ENCODE peak calls at places on chromosomes 2 and 18, in seven cellular contexts. One of them, this sample, is unnamed.

GRCh38 chr2:125167820-125168219 is 1142.7 kb downstream of the CNTNAP5 start:
- DNase-seq in body of pancreas: no peak
- DNase-seq in fibroblast of mammary gland: peak; percentile 82
- DNase-seq in SK-N-SH: no peak
- DNase-seq in AG04450: peak; percentile 23
- DNase-seq in IMR-90: peak; percentile 69
- DNase-seq in coronary artery: no peak
- DNase-seq in this sample: peak; percentile 82

GRCh38 chr2:26530696-26531095 is 52.8 kb upstream of the OTOF start:
- DNase-seq in body of pancreas: no peak
- DNase-seq in fibroblast of mammary gland: peak; percentile 63
- DNase-seq in SK-N-SH: no peak
- DNase-seq in AG04450: no peak
- DNase-seq in IMR-90: peak; percentile 12
- DNase-seq in coronary artery: no peak
- DNase-seq in this sample: peak; percentile 44

GRCh38 chr2:181197140-181197760 is 216.8 kb downstream of the UBE2E3 start:
- DNase-seq in body of pancreas: no peak
- DNase-seq in fibroblast of mammary gland: no peak
- DNase-seq in SK-N-SH: no peak
- DNase-seq in AG04450: peak; percentile 16
- DNase-seq in IMR-90: no peak
- DNase-seq in coronary artery: no peak
- DNase-seq in this sample: no peak

GRCh38 chr2:8753609-8754008 is 71.8 kb downstream of the ID2 start:
- DNase-seq in body of pancreas: no peak
- DNase-seq in fibroblast of mammary gland: no peak
- DNase-seq in SK-N-SH: no peak
- DNase-seq in AG04450: no peak
- DNase-seq in IMR-90: no peak
- DNase-seq in coronary artery: no peak
- DNase-seq in this sample: no peak

GRCh38 chr2:176138526-176139169 is 9.1 kb downstream of the HOXD8 start:
- DNase-seq in body of pancreas: no peak
- DNase-seq in fibroblast of mammary gland: peak; percentile 66
- DNase-seq in SK-N-SH: no peak
- DNase-seq in AG04450: no peak
- DNase-seq in IMR-90: no peak
- DNase-seq in coronary artery: no peak
- DNase-seq in this sample: no peak

GRCh38 chr2:26033270-26033768 is 565 bp upstream of the RAB10 start:
- DNase-seq in body of pancreas: peak; percentile 76
- DNase-seq in fibroblast of mammary gland: peak; percentile 79
- DNase-seq in SK-N-SH: no peak
- DNase-seq in AG04450: peak; percentile 55
- DNase-seq in IMR-90: peak; percentile 71
- DNase-seq in coronary artery: no peak
- DNase-seq in this sample: peak; percentile 88

GRCh38 chr2:84302513-84303412 is 156.3 kb downstream of the SUCLG1 start:
- DNase-seq in body of pancreas: peak; percentile 50
- DNase-seq in fibroblast of mammary gland: peak; percentile 40
- DNase-seq in SK-N-SH: peak; percentile 64
- DNase-seq in AG04450: no peak
- DNase-seq in IMR-90: peak; percentile 43
- DNase-seq in coronary artery: no peak
- DNase-seq in this sample: peak; percentile 37

GRCh38 chr2:220000080-220000479 is 372.6 kb downstream of the SLC4A3 start:
- DNase-seq in body of pancreas: no peak
- DNase-seq in fibroblast of mammary gland: no peak
- DNase-seq in SK-N-SH: no peak
- DNase-seq in AG04450: no peak
- DNase-seq in IMR-90: peak; percentile 23
- DNase-seq in coronary artery: no peak
- DNase-seq in this sample: no peak

GRCh38 chr2:88880441-88880953 is 189.0 kb downstream of the RPIA start:
- DNase-seq in body of pancreas: peak; percentile 48
- DNase-seq in fibroblast of mammary gland: peak; percentile 57
- DNase-seq in SK-N-SH: peak; percentile 30
- DNase-seq in AG04450: no peak
- DNase-seq in IMR-90: peak; percentile 39
- DNase-seq in coronary artery: no peak
- DNase-seq in this sample: peak; percentile 47

DNA sequence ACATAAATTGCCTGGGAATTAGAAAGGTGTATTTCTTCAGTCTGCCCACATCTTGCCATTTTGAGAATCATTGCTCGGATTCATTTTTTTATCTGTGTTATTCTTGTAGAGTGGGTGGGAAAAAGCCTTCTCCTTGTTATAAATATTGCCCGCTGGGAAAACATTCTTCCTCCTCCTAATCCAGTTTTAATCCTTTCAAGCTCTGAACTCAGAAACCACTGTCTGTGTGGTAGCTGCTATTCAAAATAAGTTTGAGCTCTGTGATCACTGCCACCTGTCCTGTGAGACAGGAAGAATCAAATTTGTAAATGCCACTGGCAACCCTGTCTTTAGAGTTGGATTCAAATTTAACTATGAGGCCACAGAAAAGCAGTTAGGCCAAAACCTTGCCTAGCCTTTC is 1875.2 kb upstream of the PIK3C3 start:
- DNase-seq in body of pancreas: no peak
- DNase-seq in fibroblast of mammary gland: no peak
- DNase-seq in SK-N-SH: no peak
- DNase-seq in AG04450: no peak
- DNase-seq in IMR-90: no peak
- DNase-seq in coronary artery: no peak
- DNase-seq in this sample: no peak
- TF ChIP-seq CTCF in body of pancreas: no peak
- TF ChIP-seq CTCF in fibroblast of mammary gland: no peak
- TF ChIP-seq CTCF in SK-N-SH: no peak
- TF ChIP-seq CTCF in AG04450: no peak
- TF ChIP-seq CTCF in IMR-90: no peak
- TF ChIP-seq CTCF in coronary artery: no peak
- TF ChIP-seq CTCF in this sample: no peak

DNA sequence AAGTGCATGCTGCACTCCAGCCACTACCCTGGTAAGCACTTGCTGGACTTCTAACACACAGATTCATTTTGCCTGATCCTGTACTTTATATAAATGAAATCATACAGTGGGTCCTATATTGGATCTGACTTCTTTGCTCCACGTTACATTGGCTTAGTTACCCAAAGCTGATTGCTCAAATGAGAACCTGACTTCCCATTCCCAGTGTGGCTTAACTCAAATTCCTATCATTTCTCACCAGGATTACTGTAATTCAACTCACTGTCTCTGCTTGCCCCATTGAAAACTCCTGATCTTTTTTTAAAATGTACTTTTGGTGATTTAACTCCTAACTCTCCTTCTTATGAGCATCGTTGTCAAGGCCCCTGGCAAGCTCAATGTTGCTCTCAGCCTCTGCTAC is 1.4 kb downstream of the RSAD2 start:
- DNase-seq in body of pancreas: no peak
- DNase-seq in fibroblast of mammary gland: no peak
- DNase-seq in SK-N-SH: no peak
- DNase-seq in AG04450: no peak
- DNase-seq in IMR-90: no peak
- DNase-seq in coronary artery: no peak
- DNase-seq in this sample: no peak
- H3K4me3 ChIP-seq in body of pancreas: no peak overlapping the region
- H3K4me3 ChIP-seq in fibroblast of mammary gland: no peak overlapping the region
- H3K4me3 ChIP-seq in SK-N-SH: no peak overlapping the region
- H3K4me3 ChIP-seq in AG04450: no peak overlapping the region
- H3K4me3 ChIP-seq in IMR-90: no peak overlapping the region
- H3K4me3 ChIP-seq in coronary artery: no peak overlapping the region
- H3K4me3 ChIP-seq in this sample: no peak overlapping the region

DNA sequence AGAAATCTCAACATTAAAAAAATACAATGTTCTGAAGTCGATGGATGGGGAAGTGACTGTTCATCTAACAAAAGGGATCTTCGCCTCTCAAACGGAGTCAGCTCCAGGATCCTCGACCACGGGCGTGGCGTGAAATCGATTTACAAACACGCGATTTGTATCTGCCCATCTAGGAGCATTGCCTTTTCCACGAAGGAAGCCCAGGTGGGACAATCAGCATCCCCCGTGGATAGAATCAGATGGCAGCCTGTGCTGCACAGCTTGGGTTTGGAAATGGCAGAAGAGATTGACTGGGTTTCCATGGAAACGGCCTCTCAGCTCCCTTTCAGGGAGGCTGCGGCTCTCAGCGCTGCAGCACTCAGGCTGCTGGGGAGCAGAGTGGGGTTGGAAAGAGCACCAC is 110.8 kb upstream of the PXDN start:
- DNase-seq in body of pancreas: no peak
- DNase-seq in fibroblast of mammary gland: no peak
- DNase-seq in SK-N-SH: peak; percentile 91
- DNase-seq in AG04450: no peak
- DNase-seq in IMR-90: no peak
- DNase-seq in coronary artery: no peak
- DNase-seq in this sample: peak; percentile 24
- TF ChIP-seq CTCF in body of pancreas: no peak
- TF ChIP-seq CTCF in fibroblast of mammary gland: no peak
- TF ChIP-seq CTCF in SK-N-SH: no peak
- TF ChIP-seq CTCF in AG04450: no peak
- TF ChIP-seq CTCF in IMR-90: no peak
- TF ChIP-seq CTCF in coronary artery: no peak
- TF ChIP-seq CTCF in this sample: no peak

GRCh38 chr18:55447672-55448018 is 140.3 kb downstream of the TCF4 start:
- DNase-seq in body of pancreas: no peak
- DNase-seq in fibroblast of mammary gland: no peak
- DNase-seq in SK-N-SH: no peak
- DNase-seq in AG04450: no peak
- DNase-seq in IMR-90: no peak
- DNase-seq in coronary artery: no peak
- DNase-seq in this sample: no peak
- H3K4me3 ChIP-seq in body of pancreas: no peak overlapping the region
- H3K4me3 ChIP-seq in fibroblast of mammary gland: no peak overlapping the region
- H3K4me3 ChIP-seq in SK-N-SH: no peak overlapping the region
- H3K4me3 ChIP-seq in AG04450: no peak overlapping the region
- H3K4me3 ChIP-seq in IMR-90: no peak overlapping the region
- H3K4me3 ChIP-seq in coronary artery: no peak overlapping the region
- H3K4me3 ChIP-seq in this sample: no peak overlapping the region

DNA sequence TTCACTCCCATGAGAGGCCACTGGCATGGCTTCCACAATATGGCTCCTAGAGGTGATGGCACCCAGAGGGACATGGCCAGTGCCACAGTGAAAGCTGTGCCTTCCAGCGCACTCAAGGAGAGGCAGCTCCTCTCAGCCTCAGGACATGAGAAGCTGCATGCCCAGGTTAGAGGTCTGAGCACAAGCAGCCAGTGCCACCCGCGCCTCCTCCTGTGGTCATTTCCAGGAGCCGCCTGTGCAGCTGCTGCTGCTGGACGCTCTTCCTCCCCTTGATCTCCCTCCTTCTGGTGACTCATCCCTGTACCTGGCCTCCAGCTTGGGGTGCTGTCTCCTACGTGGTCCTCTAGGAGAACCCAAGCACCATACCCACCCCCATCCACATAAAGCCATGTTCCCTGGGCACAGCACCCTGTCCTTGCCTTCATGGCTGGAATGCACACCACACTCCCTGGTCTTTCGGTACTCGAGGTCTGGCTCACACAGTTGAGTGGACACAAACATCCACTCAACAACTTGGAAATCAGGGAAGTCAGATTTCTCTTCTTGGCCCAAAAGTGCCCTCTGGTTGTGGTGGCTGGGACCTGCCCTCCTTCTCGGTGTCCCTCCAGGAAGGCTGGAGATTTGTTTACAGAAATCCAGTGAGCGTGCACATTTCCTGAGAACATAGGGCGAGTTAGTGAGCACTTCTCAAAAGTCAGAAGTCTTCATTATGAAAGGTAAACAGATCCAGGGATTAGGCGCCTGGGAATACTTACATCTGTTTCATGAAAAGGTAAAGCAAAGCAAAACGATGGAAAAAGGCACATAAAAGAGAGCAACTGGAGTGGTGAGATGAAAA is 96.7 kb downstream of the EIPR1 start:
- DNase-seq in body of pancreas: peak; percentile 16
- DNase-seq in fibroblast of mammary gland: no peak
- DNase-seq in SK-N-SH: no peak
- DNase-seq in AG04450: no peak
- DNase-seq in IMR-90: no peak
- DNase-seq in coronary artery: no peak
- DNase-seq in this sample: no peak
- TF ChIP-seq CTCF in body of pancreas: no peak
- TF ChIP-seq CTCF in fibroblast of mammary gland: no peak
- TF ChIP-seq CTCF in SK-N-SH: no peak
- TF ChIP-seq CTCF in AG04450: no peak
- TF ChIP-seq CTCF in IMR-90: no peak
- TF ChIP-seq CTCF in coronary artery: no peak
- TF ChIP-seq CTCF in this sample: no peak

GRCh38 chr18:8801263-8801901 is 96.0 kb downstream of the MTCL1 start:
- DNase-seq in body of pancreas: no peak
- DNase-seq in fibroblast of mammary gland: peak; percentile 78
- DNase-seq in SK-N-SH: no peak
- DNase-seq in AG04450: peak; percentile 89
- DNase-seq in IMR-90: peak; percentile 98
- DNase-seq in coronary artery: no peak
- DNase-seq in this sample: peak; percentile 92

GRCh38 chr18:8800041-8800441 is 94.7 kb downstream of the MTCL1 start:
- DNase-seq in body of pancreas: peak; percentile 87
- DNase-seq in fibroblast of mammary gland: peak; percentile 58
- DNase-seq in SK-N-SH: no peak
- DNase-seq in AG04450: peak; percentile 61
- DNase-seq in IMR-90: peak; percentile 89
- DNase-seq in coronary artery: no peak
- DNase-seq in this sample: peak; percentile 73

GRCh38 chr18:8799593-8799992 is 94.2 kb downstream of the MTCL1 start:
- DNase-seq in body of pancreas: no peak
- DNase-seq in fibroblast of mammary gland: peak; percentile 22
- DNase-seq in SK-N-SH: no peak
- DNase-seq in AG04450: no peak
- DNase-seq in IMR-90: peak; percentile 63
- DNase-seq in coronary artery: no peak
- DNase-seq in this sample: no peak

GRCh38 chr18:8800876-8801262 is 95.5 kb downstream of the MTCL1 start:
- DNase-seq in body of pancreas: no peak
- DNase-seq in fibroblast of mammary gland: no peak
- DNase-seq in SK-N-SH: no peak
- DNase-seq in AG04450: no peak
- DNase-seq in IMR-90: no peak
- DNase-seq in coronary artery: no peak
- DNase-seq in this sample: no peak

DNA sequence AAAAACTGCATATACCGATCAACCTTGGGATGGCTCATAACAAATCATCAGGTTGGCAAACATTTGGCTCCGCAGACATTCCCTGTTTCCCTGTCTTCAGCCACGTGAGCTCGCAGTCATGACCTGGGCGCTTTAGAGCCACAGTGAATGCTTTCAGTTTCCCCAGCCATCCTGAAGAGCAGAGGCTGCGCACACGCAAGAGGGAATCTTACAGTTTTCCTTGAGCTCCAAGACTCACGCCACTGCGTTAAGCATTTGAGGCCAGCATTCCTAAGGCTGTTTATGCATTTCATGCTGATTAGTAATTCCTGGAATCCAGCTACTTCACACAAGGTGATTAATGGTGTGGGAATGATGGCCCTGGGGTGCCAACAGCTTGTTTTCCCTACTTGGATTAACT is 95.1 kb downstream of the MTCL1 start:
- DNase-seq in body of pancreas: no peak
- DNase-seq in fibroblast of mammary gland: peak; percentile 96
- DNase-seq in SK-N-SH: no peak
- DNase-seq in AG04450: peak; percentile 97
- DNase-seq in IMR-90: peak; percentile 100
- DNase-seq in coronary artery: no peak
- DNase-seq in this sample: peak; percentile 96
- H3K4me3 ChIP-seq in body of pancreas: no peak overlapping the region
- H3K4me3 ChIP-seq in fibroblast of mammary gland: no peak overlapping the region
- H3K4me3 ChIP-seq in SK-N-SH: no peak overlapping the region
- H3K4me3 ChIP-seq in AG04450: no peak overlapping the region
- H3K4me3 ChIP-seq in IMR-90: peak overlapping the region; percentile 1
- H3K4me3 ChIP-seq in coronary artery: no peak overlapping the region
- H3K4me3 ChIP-seq in this sample: no peak overlapping the region

This sample was measured in astrocyte of the spinal cord.